ENCODE peak calls at places on chromosomes 7 and 10, in four cellular contexts. U, H, Y and Q are unnamed samples.

GRCh38 chr7:157404002-157404401 is 67.2 kb downstream of the DNAJB6 start:
- DNase-seq in U (no peak), Y (no peak), H (no peak), Q (no peak)

GRCh38 chr10:97384641-97385040 is 16.5 kb downstream of the RRP12 start:
- DNase-seq in Y (no peak), H (no peak), U (no peak), Q (no peak)

GRCh38 chr10:104045151-104046089 is 40.3 kb downstream of the COL17A1 start:
- DNase-seq in U (no peak), Y (peak; percentile 14), H (peak; percentile 67), Q (peak; percentile 11)

GRCh38 chr10:42112331-42113157 is 525.8 kb downstream of the ZNF33B start:
- DNase-seq in U (no peak), Y (no peak), H (no peak), Q (no peak)

GRCh38 chr7:266851-267840 is 22.8 kb upstream of the FOXL3 start:
- DNase-seq in Y (no peak), U (no peak), H (peak; percentile 54), Q (no peak)

GRCh38 chr7:2080069-2080405 is 152.7 kb downstream of the MAD1L1 start:
- DNase-seq in U (no peak), H (no peak), Y (no peak), Q (no peak)

GRCh38 chr10:125148021-125148439 is 12.3 kb downstream of the CTBP2 start:
- DNase-seq in U (no peak), H (no peak), Y (no peak), Q (no peak)

GRCh38 chr7:132500727-132501410 is 75.4 kb downstream of the PLXNA4 start:
- DNase-seq in U (no peak), H (no peak), Y (no peak), Q (no peak)

GRCh38 chr7:112135815-112136706 is 70.1 kb downstream of the DOCK4 start:
- DNase-seq in H (no peak), U (no peak), Y (no peak), Q (no peak)

GRCh38 chr7:158531661-158532060 is 56.0 kb downstream of the PTPRN2 start:
- DNase-seq in U (no peak), H (no peak), Y (no peak), Q (no peak)

GRCh38 chr7:42237162-42237821 is at the start of gene GLI3:
- DNase-seq in U (no peak), Y (no peak), H (peak; percentile 2), Q (peak; percentile 66)

GRCh38 chr10:35640951-35641429 is 1.1 kb downstream of the FZD8 start:
- DNase-seq in Y (no peak), H (peak; percentile 77), U (no peak), Q (no peak)

GRCh38 chr7:91266931-91267557 is 2.8 kb downstream of the FZD1 start:
- DNase-seq in U (no peak), Y (no peak), H (no peak), Q (no peak)

GRCh38 chr10:126409821-126410220 is 21.5 kb upstream of the ADAM12 start:
- DNase-seq in Y (no peak), H (no peak), U (no peak), Q (no peak)

GRCh38 chr10:93333278-93333978 is 148.7 kb downstream of the MYOF start:
- DNase-seq in U (no peak), Y (no peak), H (peak; percentile 89), Q (no peak)

GRCh38 chr10:23095966-23096813 is 811 bp downstream of the MSRB2 start:
- DNase-seq in H (peak; percentile 48), Y (no peak), U (no peak), Q (no peak)

GRCh38 chr10:62045765-62046521 is 144.4 kb downstream of the ARID5B start:
- DNase-seq in U (no peak), H (no peak), Y (no peak), Q (no peak)

GRCh38 chr10:7525314-7526016 is 114.6 kb upstream of the SFMBT2 start:
- DNase-seq in H (peak; percentile 58), U (no peak), Y (no peak), Q (peak; percentile 15)

GRCh38 chr10:64210211-64210610 is 689.0 kb downstream of the REEP3 start:
- DNase-seq in Y (no peak), U (no peak), H (no peak), Q (no peak)

GRCh38 chr10:71656220-71656619 is 63.4 kb downstream of the C10orf105 start:
- DNase-seq in U (no peak), H (no peak), Y (no peak), Q (no peak)

GRCh38 chr10:27912241-27912640 is 86.6 kb downstream of the ODAD2 start:
- DNase-seq in H (no peak), Y (no peak), U (no peak), Q (no peak)

GRCh38 chr7:128829391-128830166 is 627 bp upstream of the FLNC start:
- DNase-seq in Y (no peak), H (peak; percentile 13), U (no peak), Q (peak; percentile 60)

GRCh38 chr10:129342385-129342784 is 124.7 kb upstream of the MGMT start:
- DNase-seq in Y (no peak), U (no peak), H (no peak), Q (no peak)

GRCh38 chr7:43501881-43502280 is 81.0 kb upstream of the STK17A start:
- DNase-seq in Y (no peak), U (no peak), H (no peak), Q (peak; percentile 14)